ENCODE peak calls at places on chromosomes 11 and 22, in eight cellular contexts. One of them, this sample, is unnamed.
A peak's percentile ranks its signal among the peaks of the same experiment; 100 is the strongest.

GRCh38 chr11:101188173-101188572 is 58.6 kb upstream of the PGR start:
- DNase-seq in left ventricle myocardium inferior: no peak
- DNase-seq in H9: no peak
- DNase-seq in pancreas: no peak
- DNase-seq in progenitor cell of endocrine pancreas: no peak
- DNase-seq in PC-9: no peak
- DNase-seq in endothelial cell: no peak
- DNase-seq in spleen: no peak
- DNase-seq in this sample: no peak

GRCh38 chr11:3674189-3674588 is 3.0 kb upstream of the CHRNA10 start:
- DNase-seq in left ventricle myocardium inferior: no peak
- DNase-seq in H9: no peak
- DNase-seq in pancreas: no peak
- DNase-seq in progenitor cell of endocrine pancreas: no peak
- DNase-seq in PC-9: peak; percentile 58
- DNase-seq in endothelial cell: no peak
- DNase-seq in spleen: no peak
- DNase-seq in this sample: no peak

GRCh38 chr11:1534682-1535081 is 37.4 kb downstream of the DUSP8 start:
- DNase-seq in left ventricle myocardium inferior: no peak
- DNase-seq in H9: no peak
- DNase-seq in pancreas: no peak
- DNase-seq in progenitor cell of endocrine pancreas: no peak
- DNase-seq in PC-9: no peak
- DNase-seq in endothelial cell: no peak
- DNase-seq in spleen: no peak
- DNase-seq in this sample: no peak

GRCh38 chr11:126059238-126059761 is 3.4 kb downstream of the CDON start:
- DNase-seq in left ventricle myocardium inferior: no peak
- DNase-seq in H9: no peak
- DNase-seq in pancreas: no peak
- DNase-seq in progenitor cell of endocrine pancreas: no peak
- DNase-seq in PC-9: no peak
- DNase-seq in endothelial cell: no peak
- DNase-seq in spleen: no peak
- DNase-seq in this sample: no peak

GRCh38 chr11:27205779-27206549 is 157.1 kb downstream of the CCDC34 start:
- DNase-seq in left ventricle myocardium inferior: no peak
- DNase-seq in H9: no peak
- DNase-seq in pancreas: no peak
- DNase-seq in progenitor cell of endocrine pancreas: no peak
- DNase-seq in PC-9: no peak
- DNase-seq in endothelial cell: no peak
- DNase-seq in spleen: no peak
- DNase-seq in this sample: no peak

GRCh38 chr11:63505857-63506528 is at the start of gene LGALS12:
- DNase-seq in left ventricle myocardium inferior: no peak
- DNase-seq in H9: peak; percentile 56
- DNase-seq in pancreas: no peak
- DNase-seq in progenitor cell of endocrine pancreas: no peak
- DNase-seq in PC-9: no peak
- DNase-seq in endothelial cell: no peak
- DNase-seq in spleen: no peak
- DNase-seq in this sample: no peak

GRCh38 chr11:72075109-72075508 is 5.2 kb downstream of the NUMA1 start:
- DNase-seq in left ventricle myocardium inferior: no peak
- DNase-seq in H9: peak; percentile 43
- DNase-seq in pancreas: no peak
- DNase-seq in progenitor cell of endocrine pancreas: no peak
- DNase-seq in PC-9: no peak
- DNase-seq in endothelial cell: no peak
- DNase-seq in spleen: no peak
- DNase-seq in this sample: no peak

GRCh38 chr11:77734890-77735289 is 85.6 kb downstream of the RSF1 start:
- DNase-seq in left ventricle myocardium inferior: no peak
- DNase-seq in H9: no peak
- DNase-seq in pancreas: no peak
- DNase-seq in progenitor cell of endocrine pancreas: no peak
- DNase-seq in PC-9: no peak
- DNase-seq in endothelial cell: no peak
- DNase-seq in spleen: no peak
- DNase-seq in this sample: no peak

GRCh38 chr11:36103933-36104530 is 160.2 kb downstream of the LDLRAD3 start:
- DNase-seq in left ventricle myocardium inferior: no peak
- DNase-seq in H9: no peak
- DNase-seq in pancreas: no peak
- DNase-seq in progenitor cell of endocrine pancreas: no peak
- DNase-seq in PC-9: no peak
- DNase-seq in endothelial cell: no peak
- DNase-seq in spleen: no peak
- DNase-seq in this sample: no peak

GRCh38 chr11:27228232-27228631 is 134.8 kb downstream of the CCDC34 start:
- DNase-seq in left ventricle myocardium inferior: no peak
- DNase-seq in H9: no peak
- DNase-seq in pancreas: no peak
- DNase-seq in progenitor cell of endocrine pancreas: no peak
- DNase-seq in PC-9: no peak
- DNase-seq in endothelial cell: no peak
- DNase-seq in spleen: no peak
- DNase-seq in this sample: no peak

GRCh38 chr11:11988862-11989261 is 19.6 kb downstream of the DKK3 start:
- DNase-seq in left ventricle myocardium inferior: no peak
- DNase-seq in H9: no peak
- DNase-seq in pancreas: no peak
- DNase-seq in progenitor cell of endocrine pancreas: no peak
- DNase-seq in PC-9: no peak
- DNase-seq in endothelial cell: no peak
- DNase-seq in spleen: no peak
- DNase-seq in this sample: no peak
- TF ChIP-seq CTCF in left ventricle myocardium inferior: peak; percentile 35
- TF ChIP-seq CTCF in H9: peak; percentile 55
- TF ChIP-seq CTCF in pancreas: no peak
- TF ChIP-seq CTCF in progenitor cell of endocrine pancreas: peak; percentile 33
- TF ChIP-seq CTCF in PC-9: peak; percentile 12
- TF ChIP-seq CTCF in endothelial cell: peak; percentile 47
- TF ChIP-seq CTCF in spleen: no peak
- TF ChIP-seq CTCF in this sample: no peak

GRCh38 chr22:39530692-39531331 is 1.7 kb downstream of the RPS19BP1 start:
- DNase-seq in left ventricle myocardium inferior: no peak
- DNase-seq in H9: no peak
- DNase-seq in pancreas: peak; percentile 37
- DNase-seq in progenitor cell of endocrine pancreas: no peak
- DNase-seq in PC-9: peak; percentile 65
- DNase-seq in endothelial cell: no peak
- DNase-seq in spleen: no peak
- DNase-seq in this sample: no peak
- TF ChIP-seq CTCF in left ventricle myocardium inferior: peak; percentile 17
- TF ChIP-seq CTCF in H9: no peak
- TF ChIP-seq CTCF in pancreas: no peak
- TF ChIP-seq CTCF in progenitor cell of endocrine pancreas: peak; percentile 31
- TF ChIP-seq CTCF in PC-9: peak; percentile 62
- TF ChIP-seq CTCF in endothelial cell: peak; percentile 57
- TF ChIP-seq CTCF in spleen: peak; percentile 27
- TF ChIP-seq CTCF in this sample: peak; percentile 12

GRCh38 chr11:76599041-76600013 is 71.2 kb downstream of the LRRC32 start:
- DNase-seq in left ventricle myocardium inferior: no peak
- DNase-seq in H9: peak; percentile 56
- DNase-seq in pancreas: no peak
- DNase-seq in progenitor cell of endocrine pancreas: no peak
- DNase-seq in PC-9: no peak
- DNase-seq in endothelial cell: no peak
- DNase-seq in spleen: no peak
- DNase-seq in this sample: no peak

GRCh38 chr11:76596652-76597051 is 73.9 kb downstream of the LRRC32 start:
- DNase-seq in left ventricle myocardium inferior: no peak
- DNase-seq in H9: peak; percentile 26
- DNase-seq in pancreas: no peak
- DNase-seq in progenitor cell of endocrine pancreas: no peak
- DNase-seq in PC-9: no peak
- DNase-seq in endothelial cell: no peak
- DNase-seq in spleen: peak; percentile 87
- DNase-seq in this sample: no peak

GRCh38 chr11:76597533-76598425 is 72.8 kb downstream of the LRRC32 start:
- DNase-seq in left ventricle myocardium inferior: no peak
- DNase-seq in H9: peak; percentile 18
- DNase-seq in pancreas: no peak
- DNase-seq in progenitor cell of endocrine pancreas: no peak
- DNase-seq in PC-9: no peak
- DNase-seq in endothelial cell: no peak
- DNase-seq in spleen: no peak
- DNase-seq in this sample: no peak

GRCh38 chr11:76600124-76600655 is 70.4 kb downstream of the LRRC32 start:
- DNase-seq in left ventricle myocardium inferior: no peak
- DNase-seq in H9: no peak
- DNase-seq in pancreas: no peak
- DNase-seq in progenitor cell of endocrine pancreas: no peak
- DNase-seq in PC-9: no peak
- DNase-seq in endothelial cell: no peak
- DNase-seq in spleen: no peak
- DNase-seq in this sample: no peak

DNA sequence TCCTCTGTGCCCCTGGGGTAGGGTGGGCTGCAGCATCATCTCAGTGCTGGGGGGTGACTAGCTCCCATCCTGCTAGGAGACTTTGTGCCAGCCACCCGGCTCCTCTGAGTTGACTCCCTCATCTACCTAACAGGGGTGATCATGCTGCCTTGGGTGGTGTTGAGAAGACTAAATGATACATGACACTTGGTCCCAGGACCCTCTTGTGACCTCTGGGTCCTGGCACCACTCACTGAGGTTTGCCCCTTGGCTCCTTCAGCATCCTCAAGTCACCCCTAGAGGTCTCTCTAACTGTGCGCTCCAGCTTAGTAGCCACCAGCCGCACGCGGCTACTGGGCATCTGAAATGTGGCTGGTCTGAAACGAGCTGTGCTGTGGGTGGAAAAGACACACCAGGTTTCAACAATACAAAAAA is 72.1 kb downstream of the LRRC32 start:
- DNase-seq in left ventricle myocardium inferior: no peak
- DNase-seq in H9: peak; percentile 61
- DNase-seq in pancreas: no peak
- DNase-seq in progenitor cell of endocrine pancreas: no peak
- DNase-seq in PC-9: no peak
- DNase-seq in endothelial cell: peak; percentile 50
- DNase-seq in spleen: no peak
- DNase-seq in this sample: no peak
- TF ChIP-seq CTCF in left ventricle myocardium inferior: peak; percentile 71
- TF ChIP-seq CTCF in H9: peak; percentile 71
- TF ChIP-seq CTCF in pancreas: no peak
- TF ChIP-seq CTCF in progenitor cell of endocrine pancreas: peak; percentile 53
- TF ChIP-seq CTCF in PC-9: peak; percentile 34
- TF ChIP-seq CTCF in endothelial cell: peak; percentile 25
- TF ChIP-seq CTCF in spleen: peak; percentile 29
- TF ChIP-seq CTCF in this sample: peak; percentile 43

GRCh38 chr22:42116848-42117424 is 13.7 kb downstream of the CYP2D6 start:
- DNase-seq in left ventricle myocardium inferior: no peak
- DNase-seq in H9: peak; percentile 64
- DNase-seq in pancreas: no peak
- DNase-seq in progenitor cell of endocrine pancreas: no peak
- DNase-seq in PC-9: no peak
- DNase-seq in endothelial cell: no peak
- DNase-seq in spleen: no peak
- DNase-seq in this sample: no peak
- TF ChIP-seq CTCF in left ventricle myocardium inferior: no peak
- TF ChIP-seq CTCF in H9: peak; percentile 70
- TF ChIP-seq CTCF in pancreas: no peak
- TF ChIP-seq CTCF in progenitor cell of endocrine pancreas: no peak
- TF ChIP-seq CTCF in PC-9: no peak
- TF ChIP-seq CTCF in endothelial cell: no peak
- TF ChIP-seq CTCF in spleen: no peak
- TF ChIP-seq CTCF in this sample: no peak

DNA sequence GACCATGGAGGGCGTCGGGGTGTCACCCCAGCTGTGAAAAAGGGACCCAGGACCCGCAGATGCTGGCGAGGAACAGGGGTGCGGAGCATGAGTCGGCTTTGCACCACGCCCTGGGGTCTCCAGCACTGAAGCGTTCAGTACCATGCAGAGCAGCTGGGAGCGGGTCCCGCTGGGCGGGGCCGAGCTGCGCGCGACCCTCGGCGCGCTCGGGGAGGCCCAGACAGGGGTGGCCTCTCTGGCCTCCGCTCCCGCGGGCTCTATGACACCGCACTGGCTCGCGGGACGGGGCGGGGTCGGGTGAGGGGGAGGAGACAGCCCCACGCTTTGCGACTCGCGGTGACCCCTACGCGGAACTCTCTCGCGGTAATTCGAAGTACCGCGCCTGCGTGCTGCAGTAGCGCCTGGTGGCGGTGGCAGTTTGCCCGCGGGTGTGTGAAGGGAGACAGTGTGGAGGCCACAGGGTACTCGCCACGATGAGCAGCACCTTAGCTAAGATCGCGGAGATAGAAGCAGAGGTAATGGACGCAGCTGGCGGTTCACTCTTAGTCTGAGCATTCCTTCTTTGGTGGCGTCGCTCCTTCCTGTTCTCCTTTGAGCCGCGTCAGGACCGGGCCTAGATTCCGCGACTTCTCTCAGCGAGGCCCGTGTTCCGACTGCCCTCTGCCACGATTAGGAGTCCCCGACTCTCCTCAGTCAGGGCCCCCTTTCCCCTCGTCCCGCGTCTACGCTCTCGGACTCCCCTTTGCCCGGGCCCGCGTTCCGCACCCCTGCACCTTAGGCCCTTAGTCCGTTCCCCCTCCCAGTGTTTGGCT is at the start of gene DRG1:
- DNase-seq in left ventricle myocardium inferior: peak; percentile 98
- DNase-seq in H9: peak; percentile 97
- DNase-seq in pancreas: peak; percentile 98
- DNase-seq in progenitor cell of endocrine pancreas: peak; percentile 98
- DNase-seq in PC-9: peak; percentile 89
- DNase-seq in endothelial cell: peak; percentile 98
- DNase-seq in spleen: peak; percentile 99
- DNase-seq in this sample: peak; percentile 83
- TF ChIP-seq CTCF in left ventricle myocardium inferior: peak; percentile 35
- TF ChIP-seq CTCF in H9: no peak
- TF ChIP-seq CTCF in pancreas: no peak
- TF ChIP-seq CTCF in progenitor cell of endocrine pancreas: no peak
- TF ChIP-seq CTCF in PC-9: no peak
- TF ChIP-seq CTCF in endothelial cell: no peak
- TF ChIP-seq CTCF in spleen: peak; percentile 36
- TF ChIP-seq CTCF in this sample: no peak

GRCh38 chr11:119095066-119095880 is 6.4 kb downstream of the DPAGT1 start:
- DNase-seq in left ventricle myocardium inferior: peak; percentile 98
- DNase-seq in H9: peak; percentile 100
- DNase-seq in pancreas: peak; percentile 99
- DNase-seq in progenitor cell of endocrine pancreas: peak; percentile 98
- DNase-seq in PC-9: peak; percentile 99
- DNase-seq in endothelial cell: peak; percentile 97
- DNase-seq in spleen: peak; percentile 98
- DNase-seq in this sample: peak; percentile 99
- TF ChIP-seq CTCF in left ventricle myocardium inferior: peak; percentile 0
- TF ChIP-seq CTCF in H9: peak; percentile 27
- TF ChIP-seq CTCF in pancreas: no peak
- TF ChIP-seq CTCF in progenitor cell of endocrine pancreas: no peak
- TF ChIP-seq CTCF in PC-9: peak; percentile 27
- TF ChIP-seq CTCF in endothelial cell: no peak
- TF ChIP-seq CTCF in spleen: peak; percentile 69
- TF ChIP-seq CTCF in this sample: no peak